ENCODE peak calls at places on chromosome 18, in seven cellular contexts. T is Panc1, R is cardiac fibroblast, C is MM.1S, F is right lobe of liver, J is uterus, Y is BJ. E is an unnamed sample.

GRCh38 chr18:2994603-2995432 is 18.1 kb downstream of the LPIN2 start:
- DNase-seq in T (no peak), R (no peak), C (peak; percentile 69), F (no peak), J (no peak), Y (no peak), E (no peak)

GRCh38 chr18:13470555-13471494 is 252.3 kb downstream of the LDLRAD4 start:
- DNase-seq in T (no peak), R (no peak), C (no peak), F (peak; percentile 69), J (no peak), Y (no peak), E (no peak)

GRCh38 chr18:32566960-32567359 is 96.3 kb upstream of the GAREM1 start:
- DNase-seq in T (no peak), R (no peak), C (no peak), F (no peak), J (no peak), Y (no peak), E (no peak)

GRCh38 chr18:28961669-28962228 is 784.8 kb upstream of the CDH2 start:
- DNase-seq in T (peak; percentile 17), R (peak; percentile 50), C (peak; percentile 36), F (no peak), J (no peak), Y (no peak), E (no peak)

GRCh38 chr18:7617738-7618422 is 50.8 kb downstream of the PTPRM start:
- DNase-seq in T (no peak), R (peak; percentile 35), C (no peak), F (peak; percentile 38), J (peak; percentile 37), Y (peak; percentile 93), E (peak; percentile 74)

GRCh38 chr18:69795785-69796184 is 151.9 kb downstream of the CD226 start:
- DNase-seq in T (no peak), R (no peak), C (no peak), F (no peak), J (no peak), Y (peak; percentile 9), E (no peak)

GRCh38 chr18:3753116-3753515 is 303.1 kb downstream of the TGIF1 start:
- DNase-seq in T (no peak), R (no peak), C (no peak), F (no peak), J (no peak), Y (no peak), E (no peak)

GRCh38 chr18:11873670-11874340 is 22.6 kb downstream of the CHMP1B start:
- DNase-seq in T (no peak), R (no peak), C (no peak), F (no peak), J (no peak), Y (no peak), E (no peak)

GRCh38 chr18:9700261-9700796 is 7.8 kb upstream of the RAB31 start:
- DNase-seq in T (no peak), R (no peak), C (no peak), F (no peak), J (no peak), Y (no peak), E (no peak)

GRCh38 chr18:60894254-60894945 is 438.8 kb upstream of the CDH20 start:
- DNase-seq in T (no peak), R (peak; percentile 11), C (no peak), F (no peak), J (no peak), Y (no peak), E (no peak)

GRCh38 chr18:5073026-5073944 is 123.8 kb downstream of the AKAIN1 start:
- DNase-seq in T (peak; percentile 17), R (peak; percentile 61), C (peak; percentile 34), F (no peak), J (no peak), Y (no peak), E (no peak)

GRCh38 chr18:67475673-67476072 is 40.8 kb downstream of the DSEL start:
- DNase-seq in T (no peak), R (peak; percentile 70), C (no peak), F (no peak), J (no peak), Y (no peak), E (no peak)

GRCh38 chr18:13232060-13232917 is 13.7 kb downstream of the LDLRAD4 start:
- DNase-seq in T (no peak), R (no peak), C (no peak), F (no peak), J (peak; percentile 63), Y (no peak), E (no peak)

GRCh38 chr18:6943143-6943542 is 174.5 kb downstream of the LAMA1 start:
- DNase-seq in T (no peak), R (no peak), C (no peak), F (no peak), J (no peak), Y (no peak), E (no peak)

GRCh38 chr18:23857756-23858155 is 156.8 kb upstream of the TTC39C start:
- DNase-seq in T (no peak), R (peak; percentile 74), C (no peak), F (peak; percentile 89), J (no peak), Y (no peak), E (no peak)

GRCh38 chr18:68549257-68549871 is 165.5 kb downstream of the TMX3 start:
- DNase-seq in T (no peak), R (peak; percentile 64), C (no peak), F (no peak), J (no peak), Y (peak; percentile 47), E (no peak)

GRCh38 chr18:21341141-21341540 is 99.1 kb downstream of the GREB1L start:
- DNase-seq in T (no peak), R (no peak), C (no peak), F (no peak), J (no peak), Y (no peak), E (no peak)

GRCh38 chr18:21345851-21346250 is 103.8 kb downstream of the GREB1L start:
- DNase-seq in T (no peak), R (no peak), C (no peak), F (no peak), J (no peak), Y (no peak), E (no peak)

GRCh38 chr18:21342372-21342771 is 100.3 kb downstream of the GREB1L start:
- DNase-seq in T (no peak), R (no peak), C (no peak), F (no peak), J (no peak), Y (no peak), E (no peak)

GRCh38 chr18:21344860-21345259 is 102.8 kb downstream of the GREB1L start:
- DNase-seq in T (no peak), R (no peak), C (no peak), F (no peak), J (no peak), Y (no peak), E (no peak)
- TF ChIP-seq CTCF in T (no peak), R (no peak), C (no peak), F (no peak), J (no peak), Y (no peak), E (no peak)

DNA sequence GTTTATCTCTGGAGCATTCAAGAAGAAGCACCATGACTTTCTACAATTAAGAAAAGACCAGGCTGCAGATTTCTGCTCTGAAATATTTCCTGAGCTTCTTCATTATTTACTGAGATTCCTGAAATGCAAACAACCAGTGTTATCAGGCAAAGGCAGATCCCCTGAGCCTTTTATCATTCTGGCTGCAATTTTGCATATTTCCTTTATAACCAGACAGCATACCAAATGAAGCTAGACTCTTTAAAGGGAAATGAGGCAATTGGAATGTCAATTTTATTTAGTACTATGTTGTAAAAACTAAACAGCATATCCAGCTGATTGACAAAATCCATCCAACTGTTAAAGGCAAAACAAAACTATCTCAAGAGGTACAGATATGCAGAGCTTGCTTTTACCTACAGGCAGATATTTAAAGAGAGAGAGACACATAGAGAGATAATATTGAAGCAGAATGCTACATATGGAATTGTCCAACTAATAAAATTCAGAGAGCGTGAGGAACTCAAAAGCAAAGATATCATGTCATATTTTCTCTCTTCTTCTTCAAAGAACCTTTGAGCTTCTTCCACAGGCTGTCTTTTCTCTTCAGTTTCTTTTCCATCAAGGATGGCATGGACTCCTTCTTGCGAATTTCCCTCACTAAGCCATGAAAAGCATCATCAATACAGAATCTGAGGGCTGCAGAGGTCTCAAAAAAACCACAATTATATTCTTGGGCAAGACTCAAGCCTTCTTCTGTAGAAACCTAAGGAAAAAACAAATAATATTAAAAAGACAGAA is 372.3 kb downstream of the RIT2 start:
- DNase-seq in T (no peak), R (no peak), C (no peak), F (no peak), J (no peak), Y (no peak), E (no peak)
- H3K4me3 ChIP-seq in T (no peak overlapping the region), R (no peak overlapping the region), C (no peak overlapping the region), F (no peak overlapping the region), J (no peak overlapping the region), Y (no peak overlapping the region), E (no peak overlapping the region)

GRCh38 chr18:50039736-50040135 is 155.2 kb downstream of the MYO5B start:
- DNase-seq in T (no peak), R (no peak), C (no peak), F (no peak), J (no peak), Y (no peak), E (no peak)

GRCh38 chr18:50042611-50043010 is 152.3 kb downstream of the MYO5B start:
- DNase-seq in T (no peak), R (no peak), C (peak; percentile 62), F (no peak), J (no peak), Y (no peak), E (no peak)

GRCh38 chr18:50038448-50038847 is 156.5 kb downstream of the MYO5B start:
- DNase-seq in T (no peak), R (peak; percentile 37), C (no peak), F (no peak), J (no peak), Y (no peak), E (peak; percentile 44)

GRCh38 chr18:50045126-50045525 is 149.8 kb downstream of the MYO5B start:
- DNase-seq in T (no peak), R (no peak), C (no peak), F (no peak), J (no peak), Y (no peak), E (no peak)

GRCh38 chr18:50044402-50044801 is 150.5 kb downstream of the MYO5B start:
- DNase-seq in T (no peak), R (no peak), C (peak; percentile 44), F (no peak), J (no peak), Y (no peak), E (no peak)
- TF ChIP-seq CTCF in T (no peak), R (no peak), C (peak; percentile 47), F (no peak), J (no peak), Y (no peak), E (peak; percentile 21)

GRCh38 chr18:61896767-61897166 is 4.0 kb upstream of the RNF152 start:
- DNase-seq in T (no peak), R (peak; percentile 76), C (no peak), F (peak; percentile 54), J (peak; percentile 82), Y (no peak), E (peak; percentile 34)

GRCh38 chr18:61893971-61894750 is 1.4 kb upstream of the RNF152 start:
- DNase-seq in T (no peak), R (peak; percentile 73), C (peak; percentile 85), F (peak; percentile 91), J (peak; percentile 89), Y (no peak), E (no peak)

GRCh38 chr18:61896118-61896517 is 3.3 kb upstream of the RNF152 start:
- DNase-seq in T (no peak), R (no peak), C (no peak), F (no peak), J (no peak), Y (no peak), E (no peak)

GRCh38 chr18:61893304-61893970 is 630 bp upstream of the RNF152 start:
- DNase-seq in T (no peak), R (peak; percentile 56), C (peak; percentile 44), F (peak; percentile 69), J (peak; percentile 70), Y (no peak), E (no peak)

GRCh38 chr18:61894751-61895524 is 2.1 kb upstream of the RNF152 start:
- DNase-seq in T (no peak), R (no peak), C (no peak), F (no peak), J (peak; percentile 36), Y (no peak), E (no peak)
- H3K4me3 ChIP-seq in T (peak overlapping the region; percentile 42), R (peak overlapping the region; percentile 89), C (peak overlapping the region; percentile 64), F (peak overlapping the region; percentile 62), J (peak overlapping the region; percentile 100), Y (peak overlapping the region; percentile 89), E (peak overlapping the region; percentile 58)

E was measured in retinal pigment epithelial cell.